ENCODE peak calls at places on chromosomes 4 and X, in four cellular contexts. V is progenitor cell of endocrine pancreas, R is epithelial cell of esophagus, I is GM13977. Y is an unnamed sample.

GRCh38 chr4:82275431-82276423 is 98.1 kb downstream of the HNRNPD start:
- DNase-seq in V (no peak), R (peak; percentile 47), I (no peak), Y (peak; percentile 14)

GRCh38 chr4:46886711-46887110 is 22.3 kb downstream of the COX7B2 start:
- DNase-seq in V (no peak), R (peak; percentile 13), I (no peak), Y (no peak)

GRCh38 chrX:87067795-87068194 is 449.8 kb upstream of the KLHL4 start:
- DNase-seq in V (no peak), R (no peak), I (peak; percentile 4), Y (no peak)

GRCh38 chrX:9906919-9907318 is 60.2 kb upstream of the CLDN34 start:
- DNase-seq in V (no peak), R (peak; percentile 87), I (no peak), Y (no peak)

GRCh38 chr4:113106076-113106475 is 56.6 kb downstream of the ANK2 start:
- DNase-seq in V (no peak), R (peak; percentile 39), I (peak; percentile 5), Y (no peak)

GRCh38 chr4:141788169-141788915 is 152.0 kb downstream of the IL15 start:
- DNase-seq in V (no peak), R (no peak), I (no peak), Y (no peak)

GRCh38 chrX:28718450-28718849 is 131.2 kb downstream of the IL1RAPL1 start:
- DNase-seq in V (no peak), R (no peak), I (no peak), Y (no peak)

GRCh38 chrX:16946971-16947562 is 609 bp downstream of the REPS2 start:
- DNase-seq in V (peak; percentile 20), R (no peak), I (no peak), Y (no peak)

GRCh38 chrX:37423864-37424569 is 74.9 kb downstream of the PRRG1 start:
- DNase-seq in V (no peak), R (peak; percentile 4), I (no peak), Y (no peak)

GRCh38 chr4:80091688-80092087 is 18.7 kb upstream of the ANTXR2 start:
- DNase-seq in V (no peak), R (no peak), I (no peak), Y (no peak)

GRCh38 chrX:10159069-10159468 is 2.3 kb downstream of the CLCN4 start:
- DNase-seq in V (no peak), R (no peak), I (no peak), Y (no peak)

GRCh38 chr4:25949166-25949748 is 35.2 kb downstream of the SMIM20 start:
- DNase-seq in V (no peak), R (no peak), I (no peak), Y (no peak)

GRCh38 chr4:74094227-74094626 is 4.8 kb downstream of the CXCL2 start:
- DNase-seq in V (no peak), R (no peak), I (no peak), Y (no peak)

GRCh38 chr4:22312113-22312512 is 203.8 kb downstream of the ADGRA3 start:
- DNase-seq in V (no peak), R (no peak), I (no peak), Y (no peak)

GRCh38 chr4:15913631-15913970 is 24.9 kb downstream of the FGFBP1 start:
- DNase-seq in V (no peak), R (peak; percentile 99), I (no peak), Y (no peak)

GRCh38 chr4:150004481-150004880 is 73.8 kb upstream of the DCLK2 start:
- DNase-seq in V (no peak), R (no peak), I (no peak), Y (no peak)

GRCh38 chrX:3252744-3253143 is 93.7 kb downstream of the MXRA5 start:
- DNase-seq in V (no peak), R (no peak), I (no peak), Y (no peak)

GRCh38 chrX:154779261-154779660 is 16.6 kb downstream of the DKC1 start:
- DNase-seq in V (no peak), R (peak; percentile 10), I (no peak), Y (no peak)

GRCh38 chr4:162163892-162164759 is at the start of gene FSTL5:
- DNase-seq in V (peak; percentile 87), R (peak; percentile 95), I (peak; percentile 51), Y (peak; percentile 76)

GRCh38 chr4:82431026-82431745 is 796 bp downstream of the ENOPH1 start:
- DNase-seq in V (peak; percentile 28), R (peak; percentile 58), I (peak; percentile 31), Y (peak; percentile 59)

GRCh38 chrX:77723684-77724083 is 62.3 kb downstream of the ATRX start:
- DNase-seq in V (no peak), R (no peak), I (no peak), Y (no peak)

GRCh38 chr4:151781026-151781425 is 20.2 kb upstream of the GATB start:
- DNase-seq in V (no peak), R (no peak), I (no peak), Y (no peak)

DNA sequence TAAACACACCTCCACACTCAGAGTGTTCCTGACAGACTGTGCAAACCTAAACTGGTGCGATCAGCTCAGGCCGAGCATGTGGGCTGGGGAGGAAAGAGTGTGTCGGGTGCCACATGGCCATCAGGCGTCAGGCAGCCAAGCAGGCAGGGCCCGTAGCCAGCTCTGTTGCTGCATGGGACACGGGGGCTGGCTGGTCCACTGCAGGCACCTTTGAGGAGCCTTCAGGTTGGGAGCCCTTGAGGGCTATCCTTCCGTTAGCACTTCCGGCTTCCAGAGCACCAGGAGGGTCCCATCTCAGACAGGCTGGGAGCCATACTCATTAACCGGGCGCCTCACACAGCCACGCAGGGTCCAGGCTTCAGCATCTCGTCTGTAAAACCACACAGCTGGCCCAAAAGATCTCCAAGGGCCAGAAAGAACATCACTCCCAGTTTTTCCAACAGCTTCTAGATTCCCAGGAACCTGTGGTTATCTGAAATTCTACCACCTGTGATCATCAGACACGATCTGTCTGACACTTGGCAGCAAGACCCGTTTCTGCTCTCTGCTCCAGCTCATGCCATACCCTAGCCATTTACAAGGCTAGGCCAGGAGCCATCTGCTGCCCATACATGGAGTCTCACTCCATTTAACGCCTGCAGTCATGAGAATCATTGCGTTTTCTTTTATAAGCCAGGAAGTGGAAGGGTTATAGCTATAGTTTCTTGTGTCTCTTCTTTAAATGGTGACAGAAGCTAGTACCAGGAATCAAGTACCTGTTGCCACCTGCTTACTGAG is 87.5 kb downstream of the NSUN7 start:
- DNase-seq in V (no peak), R (no peak), I (no peak), Y (no peak)
- TF ChIP-seq CTCF in V (no peak), R (no peak), I (no peak), Y (no peak)

DNA sequence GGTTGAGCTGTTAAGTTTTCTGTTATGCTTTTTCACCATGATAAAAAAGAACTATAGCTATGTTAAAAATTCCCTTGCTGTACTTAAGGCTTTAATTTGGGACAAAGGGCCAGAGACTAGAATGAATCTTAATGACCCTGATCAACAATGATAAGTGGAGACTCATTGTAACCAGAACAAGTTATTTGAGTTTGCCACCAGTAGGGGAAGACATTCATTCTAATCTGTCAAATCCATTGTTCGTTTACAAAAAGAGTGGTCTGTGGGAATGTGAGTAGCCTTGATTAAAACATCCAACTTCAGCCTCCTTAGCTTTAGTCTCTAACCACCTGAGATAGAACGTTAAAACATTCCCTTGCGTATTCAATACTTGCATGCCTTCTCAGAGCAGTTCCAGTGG is 66.0 kb downstream of the EGF start:
- DNase-seq in V (no peak), R (no peak), I (no peak), Y (no peak)
- TF ChIP-seq CTCF in V (peak; percentile 32), R (no peak), I (no peak), Y (no peak)

GRCh38 chr4:173195708-173196107 is 27.1 kb downstream of the GALNT7 start:
- DNase-seq in V (no peak), R (no peak), I (no peak), Y (no peak)

GRCh38 chr4:173194175-173194574 is 25.6 kb downstream of the GALNT7 start:
- DNase-seq in V (no peak), R (no peak), I (no peak), Y (no peak)

GRCh38 chr4:173195132-173195531 is 26.5 kb downstream of the GALNT7 start:
- DNase-seq in V (no peak), R (no peak), I (no peak), Y (no peak)

GRCh38 chr4:173191623-173192041 is 23.0 kb downstream of the GALNT7 start:
- DNase-seq in V (no peak), R (peak; percentile 70), I (no peak), Y (no peak)

GRCh38 chr4:173192375-173193162 is 24.0 kb downstream of the GALNT7 start:
- DNase-seq in V (no peak), R (no peak), I (no peak), Y (peak; percentile 14)
- TF ChIP-seq CTCF in V (no peak), R (peak; percentile 16), I (peak; percentile 26), Y (no peak)

GRCh38 chrX:139930923-139931645 is 1.8 kb downstream of the ATP11C start:
- DNase-seq in V (peak; percentile 10), R (peak; percentile 8), I (peak; percentile 19), Y (peak; percentile 20)
- TF ChIP-seq CTCF in V (no peak), R (no peak), I (no peak), Y (no peak)

Y was measured in activated CD8-positive, alpha-beta T cell treated with anti-CD3 and anti-CD28 coated beads for 36 hours.